ENCODE peak calls at places on chromosomes 1 and 21, in six cellular contexts. A, L, N, B, O and I are unnamed samples.
A peak's percentile ranks its signal among the peaks of the same experiment; 100 is the strongest.

GRCh38 chr1:94807742-94808491 is 12.2 kb upstream of the SLC44A3 start:
- DNase-seq in O (peak; percentile 27), A (no peak), L (peak; percentile 34), N (peak; percentile 26), B (no peak), I (peak; percentile 37)

GRCh38 chr1:168469690-168470089 is 74.1 kb downstream of the XCL2 start:
- DNase-seq in N (peak; percentile 98), L (peak; percentile 94), A (peak; percentile 58), B (peak; percentile 23), O (peak; percentile 66), I (peak; percentile 93)

GRCh38 chr21:32806810-32807386 is 35.3 kb upstream of the PAXBP1 start:
- DNase-seq in B (no peak), N (no peak), O (peak; percentile 8), A (no peak), L (peak; percentile 21), I (no peak)

GRCh38 chr1:202015677-202015952 is 5.2 kb downstream of the ELF3 start:
- DNase-seq in B (no peak), N (no peak), L (no peak), O (no peak), A (no peak), I (no peak)

GRCh38 chr1:248696261-248696660 is 6.3 kb downstream of the OR14I1 start:
- DNase-seq in L (no peak), B (no peak), N (no peak), A (no peak), O (no peak), I (peak; percentile 33)

GRCh38 chr1:28855469-28855944 is 43.5 kb downstream of the OPRD1 start:
- DNase-seq in O (no peak), A (no peak), N (no peak), B (no peak), L (peak; percentile 16), I (no peak)

GRCh38 chr1:20644416-20644815 is 11.2 kb downstream of the PINK1 start:
- DNase-seq in B (no peak), L (no peak), O (no peak), A (no peak), N (no peak), I (no peak)

GRCh38 chr1:32221980-32222751 is at the start of the genes EIF3I and TMEM234:
- DNase-seq in A (peak; percentile 97), L (peak; percentile 91), N (peak; percentile 93), B (peak; percentile 93), O (peak; percentile 90), I (peak; percentile 95)

GRCh38 chr1:42876009-42876408 is 29.6 kb downstream of the ZNF691 start:
- DNase-seq in B (no peak), N (no peak), L (no peak), O (no peak), A (no peak), I (no peak)

GRCh38 chr1:228205526-228206436 is 2.1 kb upstream of the OBSCN start:
- DNase-seq in O (no peak), N (no peak), L (no peak), B (no peak), A (no peak), I (no peak)

GRCh38 chr1:180920702-180921101 is 8.0 kb downstream of the KIAA1614 start:
- DNase-seq in L (no peak), B (no peak), O (no peak), N (no peak), A (no peak), I (no peak)

GRCh38 chr1:30196457-30196856 is 526.9 kb downstream of the MATN1 start:
- DNase-seq in B (no peak), O (no peak), L (no peak), A (no peak), N (no peak), I (no peak)

GRCh38 chr1:101008229-101008628 is 17.4 kb downstream of the DPH5 start:
- DNase-seq in O (no peak), A (no peak), L (peak; percentile 67), N (no peak), B (no peak), I (no peak)

GRCh38 chr1:6108937-6109636 is 63.4 kb downstream of the KCNAB2 start:
- DNase-seq in N (peak; percentile 55), O (peak; percentile 33), L (peak; percentile 27), A (peak; percentile 83), B (no peak), I (peak; percentile 48)

GRCh38 chr1:100360790-100361232 is 8.5 kb downstream of the CDC14A start:
- DNase-seq in L (peak; percentile 75), A (peak; percentile 63), O (peak; percentile 66), N (peak; percentile 70), B (peak; percentile 82), I (no peak)